ENCODE peak calls at places on chromosomes 3 and 15, in four cellular contexts. D is T1000; V is NAMALWA; Q is activated CD4-positive, alpha-beta T cell treated with anti-CD3 and anti-CD28 coated beads, Interleukin-2, amount 50 U/mL, for 1 hour. U is an unnamed sample.

GRCh38 chr3:171783086-171783485 is 27.2 kb downstream of the PLD1 start:
- DNase-seq in Q (no peak), V (no peak), D (no peak), U (no peak)

GRCh38 chr3:66302288-66302687 is 81.5 kb downstream of the SLC25A26 start:
- DNase-seq in V (peak), Q (peak), D (no peak), U (no peak)

GRCh38 chr3:56694852-56695563 is 11.9 kb upstream of the TASOR start:
- DNase-seq in D (no peak), Q (no peak), V (no peak), U (no peak)

GRCh38 chr15:74062236-74062635 is 20.1 kb downstream of the GOLGA6A start:
- DNase-seq in Q (no peak), V (no peak), D (no peak), U (no peak)

GRCh38 chr3:22045882-22046281 is 294.9 kb upstream of the ZNF385D start:
- DNase-seq in Q (no peak), V (no peak), D (no peak), U (no peak)

GRCh38 chr15:74025436-74025835 is 30.9 kb downstream of the PML start:
- DNase-seq in V (no peak), D (no peak), Q (no peak), U (no peak)

GRCh38 chr15:40985541-40986330 is 32.5 kb downstream of the CHAC1 start:
- DNase-seq in V (no peak), Q (no peak), D (no peak), U (no peak)

GRCh38 chr3:185988816-185989175 is 51.0 kb upstream of the TRA2B start:
- DNase-seq in V (no peak), Q (no peak), D (no peak), U (no peak)

GRCh38 chr3:22373182-22373581 is 622.2 kb upstream of the ZNF385D start:
- DNase-seq in V (no peak), D (no peak), Q (no peak), U (no peak)

GRCh38 chr3:52277972-52278509 is 408 bp downstream of the WDR82 start:
- DNase-seq in Q (peak), D (no peak), V (peak), U (no peak)

GRCh38 chr3:148708409-148708808 is 10.7 kb downstream of the AGTR1 start:
- DNase-seq in D (no peak), V (no peak), Q (no peak), U (no peak)

GRCh38 chr3:107845355-107846281 is 245.2 kb downstream of the CD47 start:
- DNase-seq in Q (no peak), D (no peak), V (no peak), U (peak)

GRCh38 chr3:195030791-195031321 is 240.1 kb downstream of the XXYLT1 start:
- DNase-seq in D (peak), V (no peak), Q (no peak), U (no peak)

GRCh38 chr3:38364721-38365400 is 18.3 kb downstream of the XYLB start:
- DNase-seq in Q (no peak), V (no peak), D (no peak), U (no peak)

GRCh38 chr3:29922990-29923746 is 642.3 kb downstream of the RBMS3 start:
- DNase-seq in Q (no peak), V (no peak), D (peak), U (peak)

GRCh38 chr15:43285609-43286037 is 18.9 kb upstream of the TGM5 start:
- DNase-seq in V (peak), Q (peak), D (peak), U (peak)

GRCh38 chr3:195708626-195709481 is 11.9 kb upstream of the MUC20 start:
- DNase-seq in V (no peak), Q (no peak), D (no peak), U (peak)

GRCh38 chr15:99343208-99343607 is 91.9 kb downstream of the LRRC28 start:
- DNase-seq in D (no peak), V (no peak), Q (no peak), U (no peak)

GRCh38 chr15:76636059-76636458 is 269.1 kb downstream of the SCAPER start:
- DNase-seq in V (no peak), D (no peak), Q (no peak), U (no peak)

GRCh38 chr3:189502256-189502655 is 128.9 kb upstream of the TP63 start:
- DNase-seq in Q (no peak), V (no peak), D (no peak), U (no peak)

GRCh38 chr3:71989165-71989564 is 204.2 kb upstream of the PROK2 start:
- DNase-seq in V (no peak), D (peak), Q (no peak), U (no peak)

GRCh38 chr3:185655426-185656320 is 69.6 kb downstream of the SENP2 start:
- DNase-seq in Q (no peak), V (no peak), D (no peak), U (no peak)

GRCh38 chr3:173371848-173372487 is 25.6 kb upstream of the NLGN1 start:
- DNase-seq in Q (no peak), V (peak), D (peak), U (no peak)

GRCh38 chr15:98754283-98755022 is 106.1 kb downstream of the IGF1R start:
- DNase-seq in V (no peak), Q (no peak), D (no peak), U (no peak)

GRCh38 chr3:72299823-72300222 is 514.9 kb upstream of the PROK2 start:
- DNase-seq in D (no peak), Q (no peak), V (no peak), U (no peak)

GRCh38 chr3:196641278-196642058 is 2.0 kb downstream of the NRROS start:
- DNase-seq in V (peak), Q (peak), D (no peak), U (no peak)

GRCh38 chr15:100859970-100860828 is 19.4 kb upstream of the ALDH1A3 start:
- DNase-seq in Q (no peak), V (no peak), D (no peak), U (no peak)

GRCh38 chr3:107596639-107597038 is 73.9 kb downstream of the BBX start:
- DNase-seq in D (no peak), Q (no peak), V (peak), U (no peak)

GRCh38 chr15:34616613-34617012 is 33.2 kb upstream of the GOLGA8B start:
- DNase-seq in D (no peak), Q (no peak), V (peak), U (no peak)

GRCh38 chr3:130956721-130957120 is 62.8 kb downstream of the ATP2C1 start:
- DNase-seq in Q (no peak), V (no peak), D (no peak), U (no peak)

GRCh38 chr3:100400424-100400781 is 486 bp downstream of the TOMM70 start:
- DNase-seq in Q (peak), V (peak), D (no peak), U (no peak)

GRCh38 chr3:153399636-153400035 is 237.6 kb downstream of the RAP2B start:
- DNase-seq in Q (no peak), V (peak), D (no peak), U (no peak)

GRCh38 chr15:36748743-36749142 is 169.3 kb downstream of the CDIN1 start:
- DNase-seq in D (no peak), V (no peak), Q (no peak), U (no peak)

GRCh38 chr3:69484507-69485393 is 98.9 kb upstream of the FRMD4B start:
- DNase-seq in Q (no peak), V (no peak), D (no peak), U (no peak)

GRCh38 chr3:43995929-43996378 is 245.7 kb upstream of the TOPAZ1 start:
- DNase-seq in V (no peak), D (no peak), Q (no peak), U (no peak)

GRCh38 chr3:115836944-115837343 is 213.6 kb downstream of the GAP43 start:
- DNase-seq in D (no peak), Q (no peak), V (peak), U (no peak)

GRCh38 chr3:126033051-126033745 is 50.7 kb downstream of the SLC41A3 start:
- DNase-seq in Q (no peak), D (no peak), V (no peak), U (no peak)